ENCODE peak calls at places on chromosomes 16 and 17, in seven cellular contexts. X is EL, O is A549, Z is GM19239, K is T-cell, M is A172, T is nucleus accumbens. R is an unnamed sample.
A peak's percentile ranks its signal among the peaks of the same experiment; 100 is the strongest.

GRCh38 chr17:2048805-2049204 is 6.1 kb upstream of the HIC1 start:
- DNase-seq in X (no peak), O (no peak), Z (no peak), K (no peak), M (no peak), T (no peak), R (no peak)

GRCh38 chr17:79633154-79633553 is 22.3 kb upstream of the RBFOX3 start:
- DNase-seq in X (no peak), O (no peak), Z (no peak), K (no peak), M (no peak), T (no peak), R (no peak)

GRCh38 chr17:73371285-73371684 is 59.5 kb upstream of the CDC42EP4 start:
- DNase-seq in X (peak; percentile 83), O (peak; percentile 44), Z (no peak), K (no peak), M (peak; percentile 80), T (no peak), R (peak; percentile 84)

GRCh38 chr17:37742114-37742761 is 2.6 kb downstream of the HNF1B start:
- DNase-seq in X (peak; percentile 45), O (peak; percentile 48), Z (no peak), K (no peak), M (no peak), T (no peak), R (no peak)

GRCh38 chr16:58399718-58400633 is 7.7 kb downstream of the GINS3 start:
- DNase-seq in X (peak; percentile 20), O (no peak), Z (no peak), K (no peak), M (peak; percentile 24), T (no peak), R (no peak)

GRCh38 chr17:72119963-72120877 is 600 bp upstream of the SOX9 start:
- DNase-seq in X (peak; percentile 77), O (peak; percentile 59), Z (no peak), K (no peak), M (peak; percentile 55), T (no peak), R (peak; percentile 77)

GRCh38 chr17:35299108-35299507 is 56.2 kb downstream of the SLFN5 start:
- DNase-seq in X (no peak), O (no peak), Z (no peak), K (no peak), M (no peak), T (no peak), R (no peak)

GRCh38 chr16:3980311-3981111 is 100.0 kb upstream of the CREBBP start:
- DNase-seq in X (peak; percentile 87), O (no peak), Z (no peak), K (no peak), M (peak; percentile 75), T (no peak), R (peak; percentile 24)

GRCh38 chr17:40542562-40543411 is 22.5 kb downstream of the CCR7 start:
- DNase-seq in X (peak; percentile 89), O (peak; percentile 99), Z (no peak), K (no peak), M (no peak), T (no peak), R (peak; percentile 98)

GRCh38 chr17:59725691-59726090 is 18.2 kb downstream of the VMP1 start:
- DNase-seq in X (no peak), O (no peak), Z (no peak), K (no peak), M (no peak), T (no peak), R (no peak)

GRCh38 chr17:8726477-8726876 is 18.2 kb downstream of the CCDC42 start:
- DNase-seq in X (no peak), O (no peak), Z (no peak), K (no peak), M (no peak), T (no peak), R (no peak)

GRCh38 chr17:42748202-42748905 is 3.5 kb upstream of the EZH1 start:
- DNase-seq in X (no peak), O (no peak), Z (no peak), K (no peak), M (no peak), T (no peak), R (no peak)

GRCh38 chr17:78387982-78388941 is 9.8 kb downstream of the PGS1 start:
- DNase-seq in X (no peak), O (no peak), Z (no peak), K (no peak), M (no peak), T (no peak), R (no peak)

GRCh38 chr16:67662653-67663010 is 1.9 kb downstream of the PARD6A start:
- DNase-seq in X (no peak), O (no peak), Z (no peak), K (no peak), M (no peak), T (no peak), R (no peak)

GRCh38 chr17:69978056-69978646 is 96.9 kb upstream of the KCNJ16 start:
- DNase-seq in X (no peak), O (no peak), Z (no peak), K (no peak), M (no peak), T (no peak), R (peak; percentile 9)

GRCh38 chr17:64984181-64984580 is 64.9 kb upstream of the LRRC37A3 start:
- DNase-seq in X (no peak), O (no peak), Z (no peak), K (no peak), M (no peak), T (no peak), R (no peak)

GRCh38 chr17:74601944-74602572 is 10.0 kb upstream of the CD300LD start:
- DNase-seq in X (peak; percentile 23), O (peak; percentile 79), Z (peak; percentile 40), K (peak; percentile 33), M (peak; percentile 35), T (no peak), R (peak; percentile 18)

GRCh38 chr17:44217738-44218343 is 1.6 kb downstream of the UBTF start:
- DNase-seq in X (no peak), O (no peak), Z (no peak), K (no peak), M (no peak), T (no peak), R (no peak)

GRCh38 chr16:67959520-67959919 is 8.9 kb downstream of the SLC12A4 start:
- DNase-seq in X (peak; percentile 85), O (no peak), Z (no peak), K (no peak), M (peak; percentile 89), T (no peak), R (no peak)

GRCh38 chr16:3945751-3946603 is 65.5 kb upstream of the CREBBP start:
- DNase-seq in X (peak; percentile 99), O (peak; percentile 60), Z (no peak), K (no peak), M (peak; percentile 98), T (no peak), R (peak; percentile 98)

GRCh38 chr17:6056104-6056503 is 14.1 kb upstream of the WSCD1 start:
- DNase-seq in X (no peak), O (no peak), Z (no peak), K (no peak), M (no peak), T (no peak), R (no peak)

GRCh38 chr16:30585022-30585399 is 486 bp downstream of the ZNF785 start:
- DNase-seq in X (no peak), O (no peak), Z (no peak), K (no peak), M (no peak), T (no peak), R (peak; percentile 3)

GRCh38 chr16:88455610-88456355 is 2.7 kb downstream of the ZFPM1 start:
- DNase-seq in X (peak; percentile 61), O (peak; percentile 55), Z (peak; percentile 91), K (peak; percentile 73), M (peak; percentile 44), T (no peak), R (peak; percentile 36)